ENCODE peak calls at places on chromosome 11, in four cellular contexts. G, Z, S and C are unnamed samples. For H3K27me3, the result is how much of the 10 kb centered on the place peaks cover.

GRCh38 chr11:76944225-76944624 is 83.5 kb downstream of the ACER3 start:
- DNase-seq in G (no peak), Z (no peak), S (no peak), C (no peak)

GRCh38 chr11:86592659-86593451 is 79.6 kb downstream of the ME3 start:
- DNase-seq in G (no peak), Z (no peak), S (no peak), C (peak)

GRCh38 chr11:84292955-84293354 is 1006.8 kb upstream of the CCDC90B start:
- DNase-seq in G (no peak), Z (no peak), S (no peak), C (no peak)

GRCh38 chr11:134719397-134719796 is 307.4 kb upstream of the B3GAT1 start:
- DNase-seq in G (no peak), Z (no peak), S (no peak), C (no peak)

GRCh38 chr11:117840881-117841581 is 16.5 kb upstream of the FXYD2 start:
- DNase-seq in G (no peak), Z (no peak), S (no peak), C (peak)

GRCh38 chr11:66920978-66921784 is 37.0 kb downstream of the PC start:
- DNase-seq in G (no peak), Z (no peak), S (no peak), C (no peak)

GRCh38 chr11:12122083-12122482 is 11.7 kb downstream of the MICAL2 start:
- DNase-seq in G (no peak), Z (no peak), S (peak), C (no peak)

GRCh38 chr11:17221968-17222367 is 14.2 kb upstream of the PIK3C2A start:
- DNase-seq in G (no peak), Z (no peak), S (no peak), C (no peak)

GRCh38 chr11:68213135-68213515 is at the start of gene KMT5B:
- DNase-seq in G (no peak), Z (no peak), S (peak), C (no peak)

GRCh38 chr11:124442442-124442841 is 3.1 kb downstream of the OR8B8 start:
- DNase-seq in G (no peak), Z (no peak), S (peak), C (no peak)

GRCh38 chr11:21556936-21557335 is 635.9 kb upstream of the ANO5 start:
- DNase-seq in G (no peak), Z (no peak), S (no peak), C (no peak)

GRCh38 chr11:45028921-45029680 is 78.4 kb upstream of the TP53I11 start:
- DNase-seq in G (no peak), Z (no peak), S (no peak), C (no peak)

GRCh38 chr11:111086058-111086457 is 159.5 kb upstream of the POU2AF2 start:
- DNase-seq in G (no peak), Z (no peak), S (peak), C (no peak)

GRCh38 chr11:32366671-32367070 is 68.7 kb downstream of the WT1 start:
- DNase-seq in G (no peak), Z (no peak), S (no peak), C (no peak)

GRCh38 chr11:44626645-44627044 is 61.2 kb downstream of the CD82 start:
- DNase-seq in G (peak), Z (no peak), S (no peak), C (peak)

GRCh38 chr11:95044010-95044409 is 5.2 kb upstream of the KDM4F start:
- DNase-seq in G (no peak), Z (no peak), S (no peak), C (no peak)

GRCh38 chr11:114987171-114987760 is 308.9 kb downstream of the NXPE2 start:
- DNase-seq in G (no peak), Z (no peak), S (no peak), C (no peak)

GRCh38 chr11:72736452-72737069 is 15.6 kb downstream of the ARAP1 start:
- DNase-seq in G (no peak), Z (peak), S (no peak), C (peak)

GRCh38 chr11:36427876-36428275 is 82.2 kb downstream of the TRAF6 start:
- DNase-seq in G (no peak), Z (peak), S (no peak), C (no peak)

GRCh38 chr11:128029219-128029722 is 558.1 kb downstream of the ETS1 start:
- DNase-seq in G (no peak), Z (no peak), S (no peak), C (no peak)

GRCh38 chr11:29485641-29486040 is 531.2 kb downstream of the KCNA4 start:
- DNase-seq in G (no peak), Z (no peak), S (no peak), C (no peak)

GRCh38 chr11:100863080-100863581 is 176.0 kb downstream of the ARHGAP42 start:
- DNase-seq in G (no peak), Z (no peak), S (peak), C (no peak)

GRCh38 chr11:108093128-108093904 is 28.1 kb upstream of the ACAT1 start:
- DNase-seq in G (peak), Z (no peak), S (no peak), C (no peak)

DNA sequence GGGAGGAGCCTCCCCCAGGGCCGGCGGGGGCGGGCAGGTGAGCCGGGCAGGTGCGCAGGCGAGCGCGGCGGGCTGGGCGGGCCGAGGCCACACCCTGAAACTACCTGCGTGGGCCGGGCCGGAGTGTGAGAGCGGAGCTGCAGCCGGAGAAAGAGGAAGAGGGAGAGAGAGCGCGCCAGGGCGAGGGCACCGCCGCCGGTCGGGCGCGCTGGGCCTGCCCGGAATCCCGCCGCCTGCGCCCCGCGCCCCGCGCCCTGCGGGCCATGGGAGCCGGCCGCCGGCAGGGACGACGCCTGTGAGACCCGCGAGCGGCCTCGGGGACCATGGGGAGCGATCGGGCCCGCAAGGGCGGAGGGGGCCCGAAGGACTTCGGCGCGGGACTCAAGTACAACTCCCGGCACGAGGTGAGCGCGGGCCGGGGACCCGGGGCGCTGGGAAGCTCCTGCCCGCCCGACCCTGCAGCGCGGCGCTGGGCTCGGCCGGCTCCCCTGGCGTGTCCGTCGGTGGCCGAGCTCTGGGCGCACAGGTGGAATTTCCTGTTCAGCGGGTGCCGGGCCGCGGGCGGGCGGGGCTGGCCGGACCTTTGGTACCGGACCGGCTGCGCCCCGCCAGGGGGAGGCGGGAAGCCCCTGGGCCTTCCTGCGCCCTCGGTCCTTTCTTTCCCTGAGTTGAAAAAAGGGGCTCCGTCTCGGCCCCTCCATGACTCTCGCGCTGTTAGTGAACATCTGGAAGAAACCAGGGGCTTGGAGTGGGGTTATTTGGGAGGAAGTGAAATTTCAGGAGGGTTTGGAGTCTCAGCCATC is at the start of gene ST14:
- DNase-seq in G (peak), Z (peak), S (peak), C (no peak)
- H3K27me3 ChIP-seq in G (under half), Z (under half), S (under half), C (under half)

DNA sequence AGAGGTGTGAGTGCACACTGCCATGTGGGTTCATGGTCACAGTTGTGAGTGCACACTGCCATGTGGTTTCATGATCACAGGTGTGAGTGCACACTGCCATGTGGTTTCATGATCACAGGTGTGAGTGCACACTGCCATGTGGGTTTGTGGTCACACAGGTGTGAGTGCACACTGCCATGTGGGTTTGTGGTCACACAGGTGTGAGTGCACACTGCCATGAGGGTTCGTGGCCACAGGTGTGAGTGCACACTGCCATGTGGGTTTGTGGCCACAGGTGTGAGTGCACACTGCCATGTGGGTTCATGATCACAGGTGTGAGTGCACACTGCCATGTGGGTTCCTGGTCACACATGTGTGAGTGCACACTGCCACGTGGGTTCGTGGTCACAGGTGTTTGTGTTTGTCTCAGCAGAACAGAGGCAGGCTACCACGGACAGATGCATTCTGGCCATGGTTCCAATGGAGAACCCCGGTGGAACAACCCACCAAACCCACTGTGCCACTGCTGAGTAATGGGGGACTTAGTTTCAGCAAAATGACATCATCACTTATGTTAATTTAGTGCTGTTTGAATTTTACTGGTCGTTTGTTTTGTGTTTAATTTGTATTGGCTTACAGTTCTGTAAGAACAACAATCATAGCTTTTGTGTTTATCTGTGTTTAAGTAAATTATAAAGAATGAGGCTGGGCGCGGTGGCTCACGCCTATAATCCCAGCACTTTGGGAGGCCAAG is 57.2 kb downstream of the RPS6KA4 start:
- DNase-seq in G (no peak), Z (no peak), S (no peak), C (no peak)
- TF ChIP-seq POLR2AphosphoS5 in G (no peak), Z (no peak), S (no peak), C (no peak)

DNA sequence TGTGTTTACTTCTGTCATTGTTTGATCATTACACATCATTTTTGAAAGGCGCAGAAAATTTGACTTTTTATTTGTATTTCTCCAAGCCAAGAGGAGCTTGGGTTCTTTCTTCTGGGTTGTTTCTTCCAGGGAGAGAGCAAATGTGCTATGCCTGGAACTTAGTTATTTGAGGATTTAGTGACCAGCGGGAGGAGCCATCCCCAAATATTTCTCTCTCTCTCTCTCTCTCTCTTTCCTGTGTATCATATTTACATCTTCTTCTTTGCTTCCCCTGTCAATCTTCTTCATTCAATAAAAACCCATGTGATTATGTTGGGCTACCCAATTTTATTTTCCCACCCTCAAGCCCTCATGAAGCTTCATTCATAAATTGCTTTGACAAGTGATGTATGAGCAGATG is 534.5 kb downstream of the LRRC4C start:
- DNase-seq in G (no peak), Z (no peak), S (peak), C (no peak)
- TF ChIP-seq CTCF in G (no peak), Z (no peak), S (peak), C (no peak)

DNA sequence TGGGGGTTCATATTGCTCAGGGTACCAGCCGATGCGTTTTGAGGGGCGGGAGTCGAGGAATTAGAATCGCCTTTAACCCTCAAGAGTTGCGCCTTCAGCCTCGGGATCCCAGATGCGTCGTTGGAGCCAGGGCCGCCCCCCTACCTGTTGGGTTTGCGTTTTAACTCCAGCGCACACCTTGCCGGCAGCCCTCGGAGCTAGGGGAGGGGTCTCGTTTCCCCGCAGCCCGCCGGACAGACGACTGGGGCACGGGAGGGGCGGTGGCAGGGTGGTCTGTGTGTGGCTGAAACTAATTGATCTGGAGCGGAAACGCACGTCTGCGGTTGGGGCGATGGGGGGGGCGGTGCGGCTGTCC is 3.4 kb upstream of the CCND1 start:
- DNase-seq in G (no peak), Z (peak), S (peak), C (peak)
- H3K27me3 ChIP-seq in G (under half), Z (under half), S (half or more), C (half or more)

GRCh38 chr11:2135648-2136201 is 3.5 kb downstream of the IGF2 start:
- DNase-seq in G (no peak), Z (no peak), S (no peak), C (no peak)

GRCh38 chr11:2133481-2134021 is 5.6 kb downstream of the IGF2 start:
- DNase-seq in G (no peak), Z (no peak), S (no peak), C (no peak)

GRCh38 chr11:2132874-2133480 is 6.2 kb downstream of the IGF2 start:
- DNase-seq in G (no peak), Z (no peak), S (no peak), C (no peak)

GRCh38 chr11:2135018-2135569 is 4.1 kb downstream of the IGF2 start:
- DNase-seq in G (no peak), Z (no peak), S (no peak), C (no peak)

DNA sequence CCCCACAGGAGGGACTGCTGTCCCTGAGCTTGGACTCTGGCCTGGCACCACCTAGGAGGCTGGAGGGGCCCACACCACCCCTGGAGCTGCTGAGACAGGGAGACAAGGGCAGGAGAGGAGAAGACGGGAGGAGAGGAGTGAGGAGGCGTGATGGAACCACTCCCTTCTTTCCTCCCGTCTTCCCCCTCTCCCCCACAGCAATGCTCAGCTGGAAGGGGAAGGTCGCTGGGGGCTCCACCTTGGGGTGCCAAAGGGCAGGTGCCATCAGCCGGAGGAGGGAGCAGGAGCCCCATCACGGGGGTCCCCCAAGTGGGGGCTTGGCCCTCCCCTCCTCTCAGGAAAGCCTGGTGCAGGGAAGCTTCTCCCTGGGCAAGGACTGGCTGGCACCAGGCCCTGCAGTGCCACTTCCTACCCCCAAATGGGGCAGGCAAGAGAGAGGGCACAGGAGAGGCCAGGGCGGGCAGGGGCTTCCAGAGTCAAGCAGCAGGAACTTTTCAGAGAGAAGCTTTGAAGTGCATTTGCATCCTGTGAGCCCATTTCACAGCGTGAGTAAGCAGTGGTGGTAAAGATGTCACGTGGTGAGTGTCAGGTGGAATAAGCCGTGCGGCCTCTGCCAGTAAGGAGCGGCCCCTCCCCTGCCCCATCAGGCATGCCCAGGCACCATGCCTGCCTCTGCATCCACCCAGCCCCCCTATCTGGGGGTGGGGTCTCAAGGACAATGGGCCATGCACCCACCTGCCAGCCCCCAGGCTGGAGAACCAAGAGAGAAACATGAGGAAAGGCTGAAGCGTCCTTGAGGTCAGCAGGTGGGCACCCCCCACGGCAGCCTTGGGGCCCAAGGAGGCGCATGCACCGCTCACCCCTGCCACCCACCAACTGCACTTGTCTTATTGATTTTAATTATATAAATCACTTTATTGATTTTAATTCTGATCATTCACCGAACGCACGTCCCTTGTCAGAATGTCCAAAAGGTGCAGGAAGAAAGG is 4.9 kb downstream of the IGF2 start:
- DNase-seq in G (no peak), Z (no peak), S (no peak), C (no peak)
- TF ChIP-seq POLR2AphosphoS5 in G (no peak), Z (no peak), S (no peak), C (no peak)

GRCh38 chr11:132519226-132519860 is 1013.0 kb downstream of the OPCML start:
- DNase-seq in G (no peak), Z (no peak), S (no peak), C (no peak)

GRCh38 chr11:132520199-132520598 is 1012.1 kb downstream of the OPCML start:
- DNase-seq in G (no peak), Z (no peak), S (no peak), C (no peak)

GRCh38 chr11:132523929-132524328 is 1008.4 kb downstream of the OPCML start:
- DNase-seq in G (no peak), Z (no peak), S (peak), C (no peak)
- TF ChIP-seq CTCF in G (no peak), Z (no peak), S (no peak), C (no peak)

GRCh38 chr11:69744435-69744834 is 30.7 kb downstream of the FGF4 start:
- DNase-seq in G (no peak), Z (no peak), S (peak), C (no peak)
- H3K27me3 ChIP-seq in G (under half), Z (under half), S (under half), C (under half)